ENCODE peak calls at places on chromosomes 4 and X, in five cellular contexts. D, E, M, H and Z are unnamed samples.

GRCh38 chr4:76801621-76802545 is 96.1 kb downstream of the SOWAHB start:
- DNase-seq in D (peak; percentile 48), E (peak; percentile 53), M (no peak), H (no peak), Z (no peak)

GRCh38 chrX:7614616-7615015 is 228.4 kb upstream of the VCX start:
- DNase-seq in D (no peak), E (no peak), M (peak; percentile 86), H (no peak), Z (no peak)

GRCh38 chr4:173169178-173169427 is 492 bp downstream of the GALNT7 start:
- DNase-seq in D (no peak), E (no peak), M (no peak), H (no peak), Z (no peak)

GRCh38 chr4:143921160-143921559 is 15.8 kb upstream of the GYPE start:
- DNase-seq in D (no peak), E (no peak), M (no peak), H (no peak), Z (no peak)

GRCh38 chrX:111662314-111662713 is 18.7 kb upstream of the ALG13 start:
- DNase-seq in D (no peak), E (no peak), M (no peak), H (no peak), Z (no peak)

GRCh38 chr4:76311896-76312331 is 5.4 kb downstream of the STBD1 start:
- DNase-seq in D (no peak), E (no peak), M (no peak), H (no peak), Z (no peak)

GRCh38 chrX:140817943-140818342 is 108.4 kb downstream of the LINC00632 start:
- DNase-seq in D (no peak), E (peak; percentile 24), M (peak; percentile 57), H (no peak), Z (no peak)

GRCh38 chr4:147643616-147644015 is 26.4 kb downstream of the TMEM184C start:
- DNase-seq in D (no peak), E (no peak), M (no peak), H (no peak), Z (no peak)

GRCh38 chr4:146243141-146243882 is 29.0 kb downstream of the REELD1 start:
- DNase-seq in D (peak; percentile 25), E (no peak), M (no peak), H (no peak), Z (peak; percentile 18)

GRCh38 chr4:60042941-60043340 is 1157.2 kb upstream of the ADGRL3 start:
- DNase-seq in D (no peak), E (no peak), M (no peak), H (no peak), Z (no peak)

GRCh38 chrX:148517191-148517590 is 16.8 kb downstream of the AFF2 start:
- DNase-seq in D (no peak), E (peak; percentile 36), M (no peak), H (no peak), Z (no peak)

GRCh38 chr4:7817877-7818675 is 121.6 kb downstream of the AFAP1 start:
- DNase-seq in D (no peak), E (no peak), M (no peak), H (no peak), Z (no peak)

GRCh38 chr4:73740353-73740778 is at the start of gene CXCL8:
- DNase-seq in D (peak; percentile 60), E (peak; percentile 88), M (no peak), H (peak; percentile 76), Z (no peak)

GRCh38 chr4:164753873-164754488 is at the start of gene SMIM31:
- DNase-seq in D (no peak), E (no peak), M (no peak), H (no peak), Z (no peak)

GRCh38 chr4:163269156-163269555 is 63.2 kb downstream of the NPY1R start:
- DNase-seq in D (no peak), E (no peak), M (no peak), H (no peak), Z (no peak)

GRCh38 chrX:24025741-24026402 is 1.1 kb downstream of the KLHL15 start:
- DNase-seq in D (no peak), E (peak; percentile 80), M (no peak), H (no peak), Z (no peak)

GRCh38 chrX:150037041-150037440 is 98.8 kb upstream of the EOLA2 start:
- DNase-seq in D (no peak), E (no peak), M (no peak), H (no peak), Z (no peak)

GRCh38 chr4:183181081-183181480 is 82.0 kb downstream of the WWC2 start:
- DNase-seq in D (no peak), E (no peak), M (no peak), H (no peak), Z (no peak)

GRCh38 chr4:15676899-15677298 is 4.7 kb upstream of the FAM200B start:
- DNase-seq in D (no peak), E (no peak), M (no peak), H (no peak), Z (no peak)

GRCh38 chr4:77073981-77074865 is 1.6 kb downstream of the CCNI start:
- DNase-seq in D (no peak), E (no peak), M (no peak), H (no peak), Z (no peak)

GRCh38 chr4:74426101-74426500 is 18.8 kb upstream of the AREG start:
- DNase-seq in D (no peak), E (peak; percentile 32), M (no peak), H (no peak), Z (no peak)

GRCh38 chrX:105701310-105702052 is 120.9 kb upstream of the NRK start:
- DNase-seq in D (no peak), E (no peak), M (peak; percentile 12), H (no peak), Z (no peak)

GRCh38 chrX:97060019-97060418 is 176.3 kb downstream of the RPA4 start:
- DNase-seq in D (no peak), E (no peak), M (no peak), H (no peak), Z (no peak)

GRCh38 chr4:165994706-165995105 is 121.7 kb downstream of the TLL1 start:
- DNase-seq in D (no peak), E (no peak), M (no peak), H (no peak), Z (no peak)

GRCh38 chr4:150257338-150257737 is 179.1 kb downstream of the DCLK2 start:
- DNase-seq in D (no peak), E (no peak), M (no peak), H (no peak), Z (no peak)

GRCh38 chr4:133152330-133152791 is 3.3 kb downstream of the PCDH10 start:
- DNase-seq in D (no peak), E (no peak), M (no peak), H (no peak), Z (no peak)

GRCh38 chr4:146051724-146052396 is 113.2 kb upstream of the ZNF827 start:
- DNase-seq in D (no peak), E (peak; percentile 75), M (no peak), H (no peak), Z (no peak)

GRCh38 chr4:39698424-39699009 is 581 bp downstream of the UBE2K start:
- DNase-seq in D (peak; percentile 44), E (no peak), M (peak; percentile 21), H (peak; percentile 69), Z (no peak)

GRCh38 chr4:929096-929765 is 2.9 kb downstream of the GAK start:
- DNase-seq in D (no peak), E (no peak), M (no peak), H (no peak), Z (no peak)

GRCh38 chrX:24242649-24243556 is 71.0 kb downstream of the SUPT20HL2 start:
- DNase-seq in D (peak; percentile 42), E (peak; percentile 92), M (peak; percentile 80), H (no peak), Z (no peak)

GRCh38 chr4:186807809-186808634 is 84.4 kb upstream of the FAT1 start:
- DNase-seq in D (no peak), E (peak; percentile 86), M (no peak), H (no peak), Z (no peak)

GRCh38 chr4:88043586-88044340 is 36.3 kb downstream of the PKD2 start:
- DNase-seq in D (no peak), E (no peak), M (no peak), H (no peak), Z (no peak)

GRCh38 chrX:20333672-20334071 is 67.0 kb upstream of the RPS6KA3 start:
- DNase-seq in D (no peak), E (no peak), M (no peak), H (no peak), Z (no peak)

GRCh38 chrX:25049347-25049746 is 33.6 kb upstream of the ARX start:
- DNase-seq in D (no peak), E (no peak), M (no peak), H (no peak), Z (no peak)

DNA sequence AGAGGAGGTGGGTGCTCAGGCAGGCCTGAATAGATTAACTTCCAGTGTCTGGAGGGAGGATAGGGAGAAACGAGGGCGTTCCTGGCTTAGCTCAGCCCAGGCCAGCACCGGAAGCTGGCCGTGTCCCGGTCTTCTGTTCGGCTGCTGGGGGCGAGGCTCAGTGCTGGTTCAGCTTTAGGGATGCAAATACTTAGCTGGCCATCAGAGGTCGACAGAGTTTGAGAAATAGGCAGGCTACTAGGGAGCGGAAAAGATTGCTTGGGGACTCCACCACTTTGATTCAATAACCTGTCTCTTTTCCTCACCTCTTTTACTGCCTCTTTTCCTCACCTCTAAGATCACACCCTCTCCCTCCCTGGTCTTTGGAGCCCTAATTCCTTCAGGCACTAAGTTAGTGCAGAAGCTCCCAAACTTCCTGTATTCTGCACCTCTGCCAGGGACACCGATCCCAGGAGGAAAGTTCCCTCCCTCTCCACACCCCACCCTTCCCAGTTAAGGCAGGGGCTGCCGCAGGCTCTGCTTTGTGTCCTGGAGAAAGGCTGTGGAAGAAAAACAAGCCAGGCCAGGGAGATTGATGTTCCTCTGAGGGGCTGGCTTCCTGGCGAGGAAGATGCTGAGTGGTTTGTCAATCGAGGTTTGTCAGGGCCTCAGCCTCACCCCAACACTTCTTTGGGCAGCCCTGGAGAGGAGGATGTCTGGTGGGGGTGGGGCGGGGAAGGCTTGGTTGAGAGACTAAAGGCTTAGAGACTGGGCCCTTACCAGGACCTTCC is 6.0 kb upstream of the EFNB1 start:
- DNase-seq in D (peak; percentile 38), E (peak; percentile 48), M (peak; percentile 39), H (no peak), Z (no peak)
- TF ChIP-seq CTCF in D (peak; percentile 75), E (peak; percentile 69), M (peak; percentile 47), H (peak; percentile 40), Z (no peak)

GRCh38 chr4:122827899-122828601 is 1.4 kb downstream of the FGF2 start:
- DNase-seq in D (no peak), E (peak; percentile 58), M (peak; percentile 98), H (no peak), Z (peak; percentile 18)
- TF ChIP-seq CTCF in D (peak; percentile 36), E (peak; percentile 37), M (peak; percentile 32), H (no peak), Z (no peak)

GRCh38 chr4:93157984-93158383 is 670.6 kb upstream of the ATOH1 start:
- DNase-seq in D (no peak), E (no peak), M (no peak), H (no peak), Z (no peak)
- TF ChIP-seq CTCF in D (no peak), E (no peak), M (no peak), H (no peak), Z (no peak)

DNA sequence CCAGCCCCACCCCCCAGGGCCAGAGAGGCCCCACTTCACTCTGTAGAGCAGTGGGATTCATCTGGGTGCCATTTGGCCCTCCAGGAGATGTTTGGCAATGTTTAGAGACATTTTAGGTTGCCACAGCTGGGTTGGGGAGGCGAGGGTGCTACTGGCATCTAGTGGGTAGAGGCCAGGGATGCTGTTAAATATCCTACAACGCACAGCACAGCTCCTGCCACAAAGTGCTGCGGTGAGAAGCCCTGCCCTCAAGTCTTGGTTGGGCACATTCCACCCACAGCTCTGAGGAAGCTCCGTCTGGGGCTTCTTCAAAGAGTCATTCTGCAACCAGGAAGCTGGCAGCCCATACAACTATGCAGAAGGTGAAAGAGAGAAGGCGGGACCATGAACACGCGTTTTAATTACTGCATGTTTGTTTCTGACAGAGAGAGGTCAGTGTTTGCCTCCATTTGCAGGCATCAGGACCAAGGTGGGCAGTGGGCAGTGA is 48.1 kb upstream of the FAM9C start:
- DNase-seq in D (no peak), E (no peak), M (no peak), H (peak; percentile 69), Z (peak; percentile 61)
- TF ChIP-seq CTCF in D (no peak), E (no peak), M (no peak), H (no peak), Z (no peak)